ENCODE peak calls at places on chromosome 10, in five cellular contexts. F, T, X, W and O are unnamed samples.

GRCh38 chr10:13276749-13277394 is 23.0 kb downstream of the PHYH start:
- DNase-seq in F (peak; percentile 22), T (no peak), X (no peak), W (no peak), O (no peak)

GRCh38 chr10:3080608-3081007 is 13.3 kb downstream of the PFKP start:
- DNase-seq in F (peak; percentile 60), T (no peak), X (no peak), W (no peak), O (no peak)

GRCh38 chr10:3241128-3242057 is 68.8 kb upstream of the PITRM1 start:
- DNase-seq in F (no peak), T (no peak), X (no peak), W (no peak), O (no peak)

GRCh38 chr10:21648040-21648439 is 114.0 kb downstream of the MLLT10 start:
- DNase-seq in F (no peak), T (no peak), X (no peak), W (no peak), O (no peak)

GRCh38 chr10:62456611-62457101 is 82.5 kb downstream of the ZNF365 start:
- DNase-seq in F (no peak), T (peak; percentile 86), X (no peak), W (no peak), O (peak; percentile 70)

GRCh38 chr10:81963606-81964005 is 88.6 kb downstream of the NRG3 start:
- DNase-seq in F (no peak), T (no peak), X (no peak), W (no peak), O (no peak)

GRCh38 chr10:57689898-57690297 is 577.8 kb downstream of the IPMK start:
- DNase-seq in F (no peak), T (no peak), X (no peak), W (no peak), O (no peak)

GRCh38 chr10:78015546-78015945 is 13.8 kb downstream of the POLR3A start:
- DNase-seq in F (no peak), T (no peak), X (no peak), W (no peak), O (no peak)

GRCh38 chr10:31871266-31871887 is 57.3 kb downstream of the ARHGAP12 start:
- DNase-seq in F (no peak), T (no peak), X (no peak), W (no peak), O (no peak)

GRCh38 chr10:119652361-119652760 is 1.2 kb downstream of the BAG3 start:
- DNase-seq in F (peak; percentile 68), T (no peak), X (peak; percentile 43), W (no peak), O (no peak)

GRCh38 chr10:1782841-1783240 is 45.5 kb upstream of the ADARB2 start:
- DNase-seq in F (no peak), T (no peak), X (no peak), W (no peak), O (no peak)

GRCh38 chr10:9010093-9010492 is 955.6 kb downstream of the GATA3 start:
- DNase-seq in F (no peak), T (no peak), X (no peak), W (no peak), O (no peak)

GRCh38 chr10:50990568-50991495 is 83.5 kb upstream of the PRKG1 start:
- DNase-seq in F (no peak), T (no peak), X (peak; percentile 45), W (no peak), O (no peak)

GRCh38 chr10:120997313-120998102 is 146.3 kb downstream of the WDR11 start:
- DNase-seq in F (no peak), T (no peak), X (no peak), W (no peak), O (no peak)

GRCh38 chr10:48478980-48479811 is 125.7 kb downstream of the ARHGAP22 start:
- DNase-seq in F (no peak), T (no peak), X (no peak), W (no peak), O (no peak)

GRCh38 chr10:22805304-22805703 is 90.9 kb upstream of the PIP4K2A start:
- DNase-seq in F (no peak), T (no peak), X (no peak), W (peak; percentile 13), O (no peak)

GRCh38 chr10:88062385-88062784 is 199.0 kb downstream of the PTEN start:
- DNase-seq in F (no peak), T (no peak), X (no peak), W (no peak), O (peak; percentile 48)

GRCh38 chr10:7248148-7248547 is 162.7 kb downstream of the SFMBT2 start:
- DNase-seq in F (no peak), T (no peak), X (no peak), W (no peak), O (no peak)

GRCh38 chr10:123831259-123831658 is 60.3 kb downstream of the CPXM2 start:
- DNase-seq in F (no peak), T (no peak), X (no peak), W (no peak), O (no peak)
- TF ChIP-seq REST in F (no peak), T (no peak), X (no peak), W (no peak), O (no peak)

DNA sequence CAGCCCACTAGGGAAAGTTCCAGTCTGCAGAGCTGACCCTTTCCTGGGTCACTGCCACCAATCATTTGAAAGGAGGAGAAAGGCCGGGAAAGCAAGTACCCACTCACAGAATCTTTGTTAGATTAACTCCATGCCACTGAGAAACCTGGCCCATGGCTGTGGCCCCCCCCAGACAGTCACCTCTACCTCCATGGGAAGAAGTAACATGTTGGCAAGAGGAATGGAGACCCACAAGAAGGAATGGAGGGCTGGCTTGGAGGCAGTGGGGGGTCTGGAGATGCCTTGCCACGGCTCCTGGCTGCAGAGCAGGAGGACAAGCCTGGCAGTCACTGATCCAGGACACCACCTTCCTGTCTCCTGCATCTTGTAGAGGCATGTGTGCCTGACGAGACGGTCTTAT is 32.9 kb downstream of the CUZD1 start:
- DNase-seq in F (no peak), T (no peak), X (no peak), W (no peak), O (no peak)
- TF ChIP-seq REST in F (no peak), T (no peak), X (no peak), W (no peak), O (no peak)

GRCh38 chr10:15651175-15651574 is 68.5 kb downstream of the ITGA8 start:
- DNase-seq in F (no peak), T (no peak), X (no peak), W (no peak), O (no peak)
- TF ChIP-seq REST in F (no peak), T (no peak), X (no peak), W (no peak), O (no peak)

DNA sequence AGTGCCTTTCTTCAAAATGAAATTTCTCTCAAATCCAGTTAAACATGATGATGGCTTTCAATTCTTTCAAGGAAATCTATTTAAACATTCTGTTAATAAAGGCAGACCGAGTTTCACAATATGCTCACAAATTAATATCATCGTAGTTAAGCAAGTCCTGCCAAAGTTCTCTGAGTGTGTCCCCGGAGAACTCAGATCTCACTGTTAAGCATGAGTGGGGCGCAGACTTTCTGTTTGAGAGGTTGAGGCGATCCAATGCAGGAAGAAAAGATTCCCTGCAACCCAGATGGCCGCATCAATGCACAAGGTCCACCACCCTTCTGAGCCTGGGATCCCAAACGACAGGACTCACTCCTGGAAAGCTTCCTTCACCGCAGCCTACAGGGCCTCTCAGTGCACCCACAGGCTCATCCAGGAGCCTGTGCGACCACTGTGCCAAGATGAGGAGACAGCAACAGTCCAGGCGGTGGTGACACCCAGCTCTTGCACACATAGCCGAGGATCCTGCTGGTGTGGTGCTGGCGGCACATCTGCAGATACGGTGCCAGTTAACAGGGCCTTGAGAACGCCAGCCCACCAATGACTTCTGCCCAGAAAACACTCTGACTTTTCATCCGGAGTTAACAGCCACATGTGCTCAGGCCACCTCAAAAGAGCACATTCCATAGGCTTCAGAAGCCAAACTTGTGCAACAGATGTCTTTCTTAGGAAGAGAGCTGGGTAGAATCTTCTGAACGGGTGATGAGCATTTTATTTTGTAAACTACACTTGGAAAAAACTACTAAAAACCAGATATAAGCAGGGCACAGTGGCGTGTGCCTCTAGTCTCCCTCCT is 102.1 kb downstream of the ZRANB1 start:
- DNase-seq in F (no peak), T (no peak), X (no peak), W (no peak), O (no peak)
- TF ChIP-seq REST in F (no peak), T (no peak), X (no peak), W (no peak), O (no peak)

GRCh38 chr10:42491001-42491592 is 147.3 kb downstream of the ZNF33B start:
- DNase-seq in F (no peak), T (no peak), X (no peak), W (no peak), O (no peak)

GRCh38 chr10:42490368-42490767 is 148.0 kb downstream of the ZNF33B start:
- DNase-seq in F (no peak), T (no peak), X (no peak), W (no peak), O (no peak)

GRCh38 chr10:42491801-42492200 is 146.6 kb downstream of the ZNF33B start:
- DNase-seq in F (no peak), T (no peak), X (no peak), W (no peak), O (no peak)

DNA sequence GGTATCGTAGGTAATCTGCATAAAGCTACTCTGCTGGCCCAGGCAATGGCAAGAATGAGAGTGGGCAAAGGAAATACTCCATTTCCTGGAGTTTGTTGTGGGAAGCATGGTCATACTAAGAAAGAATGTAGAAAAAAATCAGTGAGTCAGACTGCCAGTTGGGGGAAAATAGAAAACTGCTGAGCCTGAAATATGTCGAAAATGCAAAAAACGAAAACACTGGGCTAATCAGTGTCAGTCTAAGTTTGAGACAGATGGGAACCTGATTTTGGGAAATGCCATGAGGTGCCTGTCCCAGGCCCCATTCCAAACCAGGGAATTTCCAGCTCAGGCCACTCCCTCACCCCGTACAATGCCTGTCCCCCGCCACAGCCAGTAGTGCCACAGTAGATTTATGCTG is 150.0 kb downstream of the ZNF33B start:
- DNase-seq in F (no peak), T (no peak), X (no peak), W (no peak), O (no peak)
- TF ChIP-seq REST in F (no peak), T (no peak), X (no peak), W (no peak), O (no peak)

DNA sequence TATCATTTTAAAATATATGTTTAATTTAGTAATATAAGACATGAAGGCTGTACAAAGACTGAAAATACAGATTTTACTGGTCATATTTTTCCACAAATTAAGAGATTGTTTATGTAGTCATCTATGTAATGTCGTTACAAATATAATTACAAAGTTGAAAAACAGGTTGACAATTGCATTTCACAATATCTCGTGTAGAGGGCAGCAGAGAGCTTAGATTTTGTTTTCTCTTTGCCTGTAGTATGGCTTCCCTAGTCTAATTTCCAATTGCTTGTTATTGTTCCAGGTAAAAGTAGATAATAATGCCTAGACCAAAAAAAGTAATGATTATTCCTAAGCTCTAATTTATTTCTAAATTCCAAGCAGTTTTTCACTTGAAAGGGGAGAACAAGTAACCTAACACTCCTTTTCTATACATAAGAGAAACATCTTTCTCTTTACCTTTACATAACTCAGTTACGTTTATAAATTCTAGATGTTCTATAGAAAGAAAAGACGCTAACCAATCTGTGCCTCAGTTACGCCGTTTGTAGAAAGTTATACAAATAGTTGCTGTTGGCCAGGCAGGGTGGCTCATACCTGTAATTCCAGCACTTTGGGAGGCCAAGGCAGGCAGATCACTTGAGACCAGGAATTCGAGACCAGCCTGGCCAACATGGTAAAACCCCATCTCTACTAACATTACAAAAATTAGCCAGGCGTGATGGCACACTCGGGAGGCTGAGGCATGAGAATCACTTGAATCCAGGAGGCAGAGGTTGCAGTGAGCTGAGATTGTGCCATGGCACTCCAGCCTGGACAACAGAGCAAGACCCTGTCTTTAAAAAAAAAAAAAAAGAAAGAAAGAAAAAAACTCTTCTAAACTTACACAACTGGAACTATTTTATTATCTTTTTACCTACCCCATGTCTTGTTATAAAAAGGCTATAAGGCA is 30.0 kb downstream of the NET1 start:
- DNase-seq in F (peak; percentile 51), T (no peak), X (peak; percentile 38), W (no peak), O (no peak)
- TF ChIP-seq REST in F (no peak), T (no peak), X (no peak), W (no peak), O (no peak)

GRCh38 chr10:16779375-16779774 is 37.8 kb downstream of the RSU1 start:
- DNase-seq in F (no peak), T (no peak), X (no peak), W (no peak), O (no peak)
- TF ChIP-seq REST in F (no peak), T (no peak), X (no peak), W (no peak), O (no peak)